ENCODE peak calls at places on chromosomes 1 and 21, in four cellular contexts. One of them, this sample, is unnamed.

GRCh38 chr1:151639466-151639865 is 27.6 kb downstream of the SNX27 start:
- DNase-seq in A549: peak; percentile 51
- DNase-seq in progenitor cell of endocrine pancreas: no peak
- DNase-seq in MM.1S: no peak
- DNase-seq in this sample: no peak

GRCh38 chr1:184061396-184062003 is 10.0 kb downstream of the TSEN15 start:
- DNase-seq in A549: peak; percentile 31
- DNase-seq in progenitor cell of endocrine pancreas: no peak
- DNase-seq in MM.1S: no peak
- DNase-seq in this sample: no peak

GRCh38 chr1:16396591-16396990 is 29.5 kb downstream of the SZRD1 start:
- DNase-seq in A549: no peak
- DNase-seq in progenitor cell of endocrine pancreas: no peak
- DNase-seq in MM.1S: no peak
- DNase-seq in this sample: no peak

GRCh38 chr1:84691139-84691783 is 1.0 kb upstream of the SSX2IP start:
- DNase-seq in A549: no peak
- DNase-seq in progenitor cell of endocrine pancreas: no peak
- DNase-seq in MM.1S: no peak
- DNase-seq in this sample: peak; percentile 9

GRCh38 chr1:102899935-102900334 is 208.4 kb downstream of the COL11A1 start:
- DNase-seq in A549: no peak
- DNase-seq in progenitor cell of endocrine pancreas: no peak
- DNase-seq in MM.1S: no peak
- DNase-seq in this sample: no peak

GRCh38 chr1:40706626-40707025 is 15.1 kb downstream of the NFYC start:
- DNase-seq in A549: no peak
- DNase-seq in progenitor cell of endocrine pancreas: no peak
- DNase-seq in MM.1S: no peak
- DNase-seq in this sample: no peak

GRCh38 chr1:77347646-77348045 is 65.8 kb downstream of the AK5 start:
- DNase-seq in A549: peak; percentile 93
- DNase-seq in progenitor cell of endocrine pancreas: no peak
- DNase-seq in MM.1S: no peak
- DNase-seq in this sample: no peak

GRCh38 chr21:29230541-29231275 is 68.0 kb upstream of the BACH1 start:
- DNase-seq in A549: no peak
- DNase-seq in progenitor cell of endocrine pancreas: no peak
- DNase-seq in MM.1S: no peak
- DNase-seq in this sample: no peak

GRCh38 chr1:218464871-218465270 is 119.7 kb downstream of the TGFB2 start:
- DNase-seq in A549: no peak
- DNase-seq in progenitor cell of endocrine pancreas: no peak
- DNase-seq in MM.1S: no peak
- DNase-seq in this sample: no peak

GRCh38 chr1:173190101-173190895 is 16.8 kb downstream of the TNFSF4 start:
- DNase-seq in A549: peak; percentile 73
- DNase-seq in progenitor cell of endocrine pancreas: no peak
- DNase-seq in MM.1S: peak; percentile 77
- DNase-seq in this sample: no peak

GRCh38 chr1:235919797-235920475 is 53.2 kb upstream of the LYST start:
- DNase-seq in A549: peak; percentile 79
- DNase-seq in progenitor cell of endocrine pancreas: no peak
- DNase-seq in MM.1S: no peak
- DNase-seq in this sample: no peak

GRCh38 chr1:240415532-240415931 is 196.4 kb downstream of the GREM2 start:
- DNase-seq in A549: peak; percentile 26
- DNase-seq in progenitor cell of endocrine pancreas: no peak
- DNase-seq in MM.1S: no peak
- DNase-seq in this sample: no peak

GRCh38 chr1:1429671-1430073 is 5.8 kb upstream of the VWA1 start:
- DNase-seq in A549: peak; percentile 14
- DNase-seq in progenitor cell of endocrine pancreas: no peak
- DNase-seq in MM.1S: no peak
- DNase-seq in this sample: no peak

GRCh38 chr1:172674831-172675613 is 16.1 kb downstream of the FASLG start:
- DNase-seq in A549: no peak
- DNase-seq in progenitor cell of endocrine pancreas: no peak
- DNase-seq in MM.1S: no peak
- DNase-seq in this sample: no peak

GRCh38 chr21:41048636-41049035 is 119.3 kb upstream of the BACE2 start:
- DNase-seq in A549: no peak
- DNase-seq in progenitor cell of endocrine pancreas: no peak
- DNase-seq in MM.1S: no peak
- DNase-seq in this sample: no peak

GRCh38 chr1:204992499-204992898 is 50.5 kb upstream of the CNTN2 start:
- DNase-seq in A549: no peak
- DNase-seq in progenitor cell of endocrine pancreas: no peak
- DNase-seq in MM.1S: no peak
- DNase-seq in this sample: no peak

GRCh38 chr1:204684551-204685235 is 845 bp downstream of the LRRN2 start:
- DNase-seq in A549: peak; percentile 48
- DNase-seq in progenitor cell of endocrine pancreas: peak; percentile 20
- DNase-seq in MM.1S: no peak
- DNase-seq in this sample: no peak

GRCh38 chr1:173888749-173889148 is 20.6 kb downstream of the ZBTB37 start:
- DNase-seq in A549: no peak
- DNase-seq in progenitor cell of endocrine pancreas: no peak
- DNase-seq in MM.1S: no peak
- DNase-seq in this sample: no peak

GRCh38 chr21:24045775-24046215 is 1561.5 kb downstream of the MRPL39 start:
- DNase-seq in A549: peak; percentile 11
- DNase-seq in progenitor cell of endocrine pancreas: no peak
- DNase-seq in MM.1S: peak; percentile 57
- DNase-seq in this sample: no peak

GRCh38 chr21:42614811-42615342 is 38.5 kb upstream of the PDE9A start:
- DNase-seq in A549: peak; percentile 50
- DNase-seq in progenitor cell of endocrine pancreas: no peak
- DNase-seq in MM.1S: no peak
- DNase-seq in this sample: peak; percentile 47

GRCh38 chr1:151827853-151828252 is 3.7 kb downstream of the RORC start:
- DNase-seq in A549: no peak
- DNase-seq in progenitor cell of endocrine pancreas: no peak
- DNase-seq in MM.1S: no peak
- DNase-seq in this sample: no peak

GRCh38 chr1:193486671-193487229 is 300.3 kb upstream of the B3GALT2 start:
- DNase-seq in A549: peak; percentile 7
- DNase-seq in progenitor cell of endocrine pancreas: no peak
- DNase-seq in MM.1S: peak; percentile 11
- DNase-seq in this sample: no peak

GRCh38 chr1:25786887-25787286 is 13.1 kb upstream of the SELENON start:
- DNase-seq in A549: no peak
- DNase-seq in progenitor cell of endocrine pancreas: no peak
- DNase-seq in MM.1S: no peak
- DNase-seq in this sample: no peak

GRCh38 chr1:109762821-109763645 is 690 bp downstream of the EPS8L3 start:
- DNase-seq in A549: no peak
- DNase-seq in progenitor cell of endocrine pancreas: no peak
- DNase-seq in MM.1S: no peak
- DNase-seq in this sample: no peak

GRCh38 chr1:203306970-203307541 is 1.7 kb downstream of the BTG2 start:
- DNase-seq in A549: no peak
- DNase-seq in progenitor cell of endocrine pancreas: no peak
- DNase-seq in MM.1S: peak; percentile 51
- DNase-seq in this sample: no peak

GRCh38 chr21:26842976-26843911 is 2.0 kb downstream of the ADAMTS1 start:
- DNase-seq in A549: peak; percentile 67
- DNase-seq in progenitor cell of endocrine pancreas: peak; percentile 69
- DNase-seq in MM.1S: peak; percentile 49
- DNase-seq in this sample: no peak
- TF ChIP-seq CTCF in A549: no peak
- TF ChIP-seq CTCF in progenitor cell of endocrine pancreas: peak; percentile 46
- TF ChIP-seq CTCF in MM.1S: peak; percentile 44
- TF ChIP-seq CTCF in this sample: no peak

GRCh38 chr1:58902830-58903229 is 119.0 kb upstream of the JUN start:
- DNase-seq in A549: no peak
- DNase-seq in progenitor cell of endocrine pancreas: no peak
- DNase-seq in MM.1S: no peak
- DNase-seq in this sample: no peak

GRCh38 chr1:58899581-58900271 is 115.9 kb upstream of the JUN start:
- DNase-seq in A549: no peak
- DNase-seq in progenitor cell of endocrine pancreas: no peak
- DNase-seq in MM.1S: no peak
- DNase-seq in this sample: no peak

GRCh38 chr1:58898739-58899580 is 115.1 kb upstream of the JUN start:
- DNase-seq in A549: no peak
- DNase-seq in progenitor cell of endocrine pancreas: no peak
- DNase-seq in MM.1S: no peak
- DNase-seq in this sample: no peak

GRCh38 chr1:58901008-58901407 is 117.2 kb upstream of the JUN start:
- DNase-seq in A549: no peak
- DNase-seq in progenitor cell of endocrine pancreas: no peak
- DNase-seq in MM.1S: no peak
- DNase-seq in this sample: no peak

GRCh38 chr1:58900401-58900800 is 116.6 kb upstream of the JUN start:
- DNase-seq in A549: no peak
- DNase-seq in progenitor cell of endocrine pancreas: no peak
- DNase-seq in MM.1S: no peak
- DNase-seq in this sample: no peak
- TF ChIP-seq CTCF in A549: no peak
- TF ChIP-seq CTCF in progenitor cell of endocrine pancreas: no peak
- TF ChIP-seq CTCF in MM.1S: no peak
- TF ChIP-seq CTCF in this sample: no peak

GRCh38 chr21:16004121-16004520 is 274.3 kb downstream of the USP25 start:
- DNase-seq in A549: no peak
- DNase-seq in progenitor cell of endocrine pancreas: no peak
- DNase-seq in MM.1S: no peak
- DNase-seq in this sample: no peak

GRCh38 chr21:16004523-16004922 is 274.7 kb downstream of the USP25 start:
- DNase-seq in A549: no peak
- DNase-seq in progenitor cell of endocrine pancreas: no peak
- DNase-seq in MM.1S: no peak
- DNase-seq in this sample: no peak

GRCh38 chr21:16007933-16008332 is 278.2 kb downstream of the USP25 start:
- DNase-seq in A549: no peak
- DNase-seq in progenitor cell of endocrine pancreas: no peak
- DNase-seq in MM.1S: no peak
- DNase-seq in this sample: no peak

GRCh38 chr21:15999741-16000140 is 270.0 kb downstream of the USP25 start:
- DNase-seq in A549: no peak
- DNase-seq in progenitor cell of endocrine pancreas: no peak
- DNase-seq in MM.1S: no peak
- DNase-seq in this sample: no peak

DNA sequence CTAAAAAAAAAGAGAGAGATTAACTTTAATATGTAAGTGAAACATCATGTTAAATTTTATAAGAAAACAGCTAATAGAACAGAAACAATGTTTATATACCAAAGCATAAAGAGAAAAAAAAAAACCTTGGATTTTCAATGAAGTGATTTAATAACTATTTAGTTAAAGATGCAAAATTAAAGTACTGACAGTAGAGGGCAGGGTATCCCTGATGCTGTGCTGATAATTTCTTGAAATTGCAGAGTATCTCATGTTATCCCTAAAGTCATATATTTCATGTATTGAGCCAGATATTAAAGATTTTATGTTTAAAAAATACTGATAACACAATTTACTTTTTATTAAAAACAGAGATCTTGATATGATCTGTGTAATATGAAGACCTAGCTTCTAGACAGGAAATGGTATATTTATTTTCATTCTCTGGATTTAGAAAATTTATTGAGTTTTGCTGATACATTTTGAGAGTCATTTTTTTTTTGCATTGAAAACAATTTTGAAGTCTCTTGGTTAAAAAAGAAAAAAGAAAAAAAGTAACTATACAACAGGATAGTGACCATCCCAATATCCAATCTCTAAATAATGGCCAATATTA is 273.2 kb downstream of the USP25 start:
- DNase-seq in A549: peak; percentile 20
- DNase-seq in progenitor cell of endocrine pancreas: no peak
- DNase-seq in MM.1S: no peak
- DNase-seq in this sample: no peak
- TF ChIP-seq CTCF in A549: peak; percentile 51
- TF ChIP-seq CTCF in progenitor cell of endocrine pancreas: peak; percentile 44
- TF ChIP-seq CTCF in MM.1S: no peak
- TF ChIP-seq CTCF in this sample: no peak

GRCh38 chr1:35899941-35900340 is 16.9 kb downstream of the AGO1 start:
- DNase-seq in A549: no peak
- DNase-seq in progenitor cell of endocrine pancreas: no peak
- DNase-seq in MM.1S: no peak
- DNase-seq in this sample: no peak
- TF ChIP-seq CTCF in A549: no peak
- TF ChIP-seq CTCF in progenitor cell of endocrine pancreas: no peak
- TF ChIP-seq CTCF in MM.1S: no peak
- TF ChIP-seq CTCF in this sample: peak; percentile 24

DNA sequence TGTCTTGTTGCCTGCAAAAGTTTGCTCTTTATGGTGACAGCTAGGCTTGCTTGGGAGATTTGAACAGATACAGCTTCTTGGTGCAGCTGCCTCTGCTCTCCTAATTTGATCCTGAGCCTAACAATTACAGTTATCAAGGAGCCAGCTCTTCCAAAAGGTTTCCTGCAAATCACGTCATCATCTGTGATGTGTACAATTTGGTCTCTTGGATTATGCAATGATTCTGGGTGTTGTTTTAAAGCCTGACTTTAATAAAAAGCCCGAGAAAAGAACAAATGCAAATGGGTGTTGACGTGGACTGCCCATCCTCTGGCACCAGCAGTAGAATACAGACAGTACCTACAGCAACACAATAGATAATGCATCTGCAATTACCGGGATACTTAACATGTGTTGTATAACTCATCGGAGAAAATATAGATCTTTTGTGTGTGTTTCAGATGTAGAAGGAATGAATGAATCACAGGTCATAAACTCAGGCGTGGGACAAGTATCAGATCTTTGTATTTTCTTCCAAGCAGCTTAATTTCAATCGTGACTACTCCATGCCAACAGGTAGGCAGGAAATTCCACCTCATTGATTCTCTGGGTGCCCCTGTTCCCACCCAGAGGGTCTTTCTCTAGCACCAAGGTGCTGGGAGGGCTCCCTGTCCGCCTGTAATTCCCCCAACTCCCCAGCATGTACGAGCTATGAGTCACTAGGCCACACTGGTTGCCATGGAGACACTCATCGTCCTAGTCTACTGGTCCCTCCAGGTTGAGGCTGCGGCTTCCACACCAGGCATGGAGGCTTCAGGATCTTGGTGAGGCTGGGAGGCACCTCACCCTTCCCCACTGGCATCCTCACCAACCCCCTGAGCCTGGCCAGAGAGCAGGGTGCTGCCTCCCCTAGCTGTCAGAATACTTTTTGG is 75.9 kb upstream of the KAZN start:
- DNase-seq in A549: peak; percentile 11
- DNase-seq in progenitor cell of endocrine pancreas: no peak
- DNase-seq in MM.1S: no peak
- DNase-seq in this sample: peak; percentile 71
- TF ChIP-seq CTCF in A549: no peak
- TF ChIP-seq CTCF in progenitor cell of endocrine pancreas: no peak
- TF ChIP-seq CTCF in MM.1S: no peak
- TF ChIP-seq CTCF in this sample: no peak

GRCh38 chr1:14415396-14415795 is 183.1 kb upstream of the KAZN start:
- DNase-seq in A549: no peak
- DNase-seq in progenitor cell of endocrine pancreas: no peak
- DNase-seq in MM.1S: peak; percentile 18
- DNase-seq in this sample: no peak
- TF ChIP-seq CTCF in A549: no peak
- TF ChIP-seq CTCF in progenitor cell of endocrine pancreas: peak; percentile 27
- TF ChIP-seq CTCF in MM.1S: peak; percentile 33
- TF ChIP-seq CTCF in this sample: no peak

This sample was measured in GM13977.